ENCODE peak calls at places on chromosomes 16 and 17, in seven cellular contexts. H, K, X, N, A, E and T are unnamed samples.

GRCh38 chr16:57098188-57098841 is 5.9 kb downstream of the CPNE2 start:
- DNase-seq in E (no peak), K (no peak), A (no peak), X (no peak), H (no peak), N (no peak), T (no peak)

GRCh38 chr17:2563543-2563942 is 29.9 kb upstream of the PAFAH1B1 start:
- DNase-seq in A (no peak), X (no peak), H (no peak), K (no peak), N (no peak), E (no peak), T (no peak)

GRCh38 chr16:10767127-10767526 is 23.5 kb downstream of the NUBP1 start:
- DNase-seq in K (no peak), X (no peak), N (no peak), A (no peak), H (no peak), E (no peak), T (no peak)

GRCh38 chr17:57808882-57809281 is 41.0 kb downstream of the MRPS23 start:
- DNase-seq in X (no peak), H (no peak), N (no peak), K (no peak), E (no peak), A (no peak), T (no peak)

GRCh38 chr17:77619851-77620250 is 338.7 kb upstream of the TNRC6C start:
- DNase-seq in A (no peak), K (no peak), E (peak), X (no peak), H (no peak), N (no peak), T (no peak)

GRCh38 chr17:46943511-46944393 is 20.8 kb downstream of the GOSR2 start:
- DNase-seq in E (peak), N (no peak), K (no peak), A (no peak), H (no peak), X (no peak), T (no peak)

GRCh38 chr17:54426287-54426886 is 474.3 kb upstream of the TOM1L1 start:
- DNase-seq in N (no peak), H (no peak), X (no peak), K (no peak), A (no peak), E (no peak), T (no peak)

GRCh38 chr17:12765544-12765943 is 23.8 kb upstream of the ARHGAP44 start:
- DNase-seq in A (peak), E (peak), N (peak), K (no peak), X (no peak), H (no peak), T (no peak)

GRCh38 chr16:48129926-48130325 is 25.9 kb downstream of the ABCC12 start:
- DNase-seq in K (no peak), H (no peak), N (no peak), X (no peak), E (no peak), A (no peak), T (no peak)

GRCh38 chr17:76562734-76563148 is 22.9 kb downstream of the PRCD start:
- DNase-seq in H (no peak), A (peak), X (no peak), E (peak), N (no peak), K (no peak), T (no peak)

GRCh38 chr16:4369006-4369766 is 2.5 kb upstream of the VASN start:
- DNase-seq in X (no peak), A (no peak), K (no peak), N (no peak), H (no peak), E (no peak), T (peak)

DNA sequence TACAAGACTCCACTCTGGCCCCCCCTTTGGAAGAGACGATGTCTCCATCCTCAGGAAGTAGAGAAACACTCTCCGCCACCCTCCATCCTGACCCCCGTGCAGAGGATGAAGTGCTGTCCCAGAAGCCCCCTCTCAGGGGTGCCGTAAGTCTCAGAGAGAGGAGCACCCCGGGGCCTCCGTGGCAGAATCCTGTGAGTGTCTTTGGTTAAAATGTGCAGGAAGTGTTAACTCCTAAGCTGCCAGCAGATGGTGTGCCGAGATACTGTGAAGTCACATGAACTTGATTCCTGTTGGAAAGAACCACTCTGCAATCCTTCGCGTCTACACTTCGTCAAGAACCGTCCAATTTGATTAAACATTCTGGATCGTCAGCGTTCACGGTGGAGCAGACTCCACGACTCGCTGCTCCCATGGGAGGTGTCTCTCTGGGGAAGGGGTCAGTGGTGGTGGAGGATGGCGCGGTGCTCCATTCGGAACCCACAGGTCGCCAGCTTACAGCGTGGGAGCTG is 5.6 kb downstream of the BANP start:
- DNase-seq in E (peak), N (no peak), K (no peak), X (no peak), H (no peak), A (no peak), T (no peak)
- H3K27ac ChIP-seq in E (peak), N (no peak), K (no peak), X (peak), H (peak), A (no peak), T (peak)

GRCh38 chr16:54926166-54926838 is 4.4 kb upstream of the IRX5 start:
- DNase-seq in X (no peak), A (no peak), H (no peak), K (no peak), E (peak), N (no peak), T (no peak)
- H3K27ac ChIP-seq in X (no peak), A (no peak), H (no peak), K (no peak), E (no peak), N (no peak), T (no peak)

GRCh38 chr17:74450231-74450630 is 16.2 kb upstream of the CD300A start:
- DNase-seq in X (no peak), A (no peak), H (no peak), K (no peak), E (no peak), N (no peak), T (no peak)
- H3K27ac ChIP-seq in X (no peak), A (no peak), H (no peak), K (no peak), E (no peak), N (no peak), T (peak)

DNA sequence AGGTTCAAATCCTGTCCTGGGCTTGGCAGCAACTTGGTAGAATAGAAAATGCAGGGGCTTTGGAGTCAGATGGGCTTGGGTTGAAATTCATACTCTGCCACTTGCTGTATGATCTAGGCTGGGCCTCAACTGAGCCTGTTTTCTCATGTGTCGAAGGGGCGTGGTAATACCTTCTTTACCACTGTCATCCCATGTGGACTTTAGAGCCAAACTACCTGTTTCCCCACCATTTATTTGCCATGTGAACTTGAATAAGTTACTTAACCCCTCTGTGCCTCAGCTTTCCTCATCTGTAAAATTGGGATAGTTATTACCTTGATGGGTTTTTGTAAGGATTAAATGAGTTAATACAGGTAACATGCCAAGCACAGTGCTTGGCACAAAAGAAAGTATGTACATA is 106.0 kb downstream of the COPRS start:
- DNase-seq in E (no peak), X (no peak), H (peak), N (no peak), K (no peak), A (no peak), T (no peak)
- H3K27ac ChIP-seq in E (no peak), X (no peak), H (no peak), N (no peak), K (no peak), A (no peak), T (no peak)

GRCh38 chr17:66537518-66537917 is 235.1 kb downstream of the PRKCA start:
- DNase-seq in N (no peak), H (no peak), K (no peak), A (no peak), E (no peak), X (no peak), T (no peak)

GRCh38 chr17:66541461-66542182 is 239.2 kb downstream of the PRKCA start:
- DNase-seq in N (no peak), H (peak), A (no peak), X (no peak), K (no peak), E (peak), T (no peak)

GRCh38 chr17:66535611-66536010 is 233.2 kb downstream of the PRKCA start:
- DNase-seq in H (no peak), K (no peak), A (no peak), X (no peak), N (no peak), E (no peak), T (no peak)

GRCh38 chr17:66540131-66540781 is 237.8 kb downstream of the PRKCA start:
- DNase-seq in H (no peak), X (no peak), K (no peak), A (peak), N (peak), E (peak), T (no peak)

DNA sequence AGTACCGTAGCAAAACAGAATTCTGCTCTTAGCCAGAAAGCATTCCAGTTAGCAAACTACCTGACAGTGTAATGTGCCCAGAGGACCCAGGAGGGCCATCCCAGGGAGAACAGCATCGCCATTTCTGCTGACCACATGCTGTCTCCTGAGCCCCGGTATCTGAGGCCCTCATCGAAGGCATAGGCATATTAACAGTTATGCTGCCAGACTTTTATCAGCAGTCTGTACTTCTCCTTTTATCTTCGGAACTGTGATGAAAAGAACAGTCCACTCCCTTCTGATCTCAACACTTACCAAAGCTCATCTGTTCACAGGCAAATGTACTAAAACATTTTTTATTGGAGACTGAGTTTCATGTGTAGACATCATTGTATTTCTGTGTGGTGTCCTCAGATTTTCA is 236.4 kb downstream of the PRKCA start:
- DNase-seq in E (no peak), A (no peak), X (no peak), H (no peak), N (no peak), K (no peak), T (no peak)
- H3K27ac ChIP-seq in E (no peak), A (no peak), X (no peak), H (no peak), N (no peak), K (no peak), T (no peak)

GRCh38 chr17:28663723-28664122 is 1.7 kb downstream of the SUPT6H start:
- DNase-seq in N (no peak), E (no peak), X (no peak), K (no peak), H (no peak), A (no peak), T (no peak)
- H3K27ac ChIP-seq in N (no peak), E (no peak), X (no peak), K (no peak), H (no peak), A (no peak), T (no peak)

GRCh38 chr17:41781404-41782110 is 5.0 kb downstream of the JUP start:
- DNase-seq in K (no peak), N (no peak), H (no peak), X (no peak), E (no peak), A (no peak), T (no peak)

GRCh38 chr17:41775394-41776226 is 10.9 kb downstream of the JUP start:
- DNase-seq in E (no peak), X (no peak), A (no peak), N (no peak), K (no peak), H (peak), T (no peak)

GRCh38 chr17:41779954-41780353 is 6.6 kb downstream of the JUP start:
- DNase-seq in X (no peak), K (no peak), H (no peak), N (no peak), A (no peak), E (no peak), T (no peak)

GRCh38 chr17:41777157-41777578 is 9.3 kb downstream of the JUP start:
- DNase-seq in H (no peak), X (no peak), E (peak), A (no peak), N (peak), K (no peak), T (no peak)

GRCh38 chr17:41777579-41778188 is 8.8 kb downstream of the JUP start:
- DNase-seq in E (peak), A (peak), K (peak), N (peak), H (peak), X (no peak), T (no peak)
- H3K27ac ChIP-seq in E (peak), A (peak), K (peak), N (peak), H (peak), X (no peak), T (peak)

GRCh38 chr16:29901607-29901945 is 1.3 kb downstream of the ASPHD1 start:
- DNase-seq in N (no peak), X (no peak), E (no peak), H (no peak), A (no peak), K (no peak), T (no peak)
- H3K27ac ChIP-seq in N (no peak), X (no peak), E (no peak), H (no peak), A (no peak), K (no peak), T (no peak)

GRCh38 chr17:17505610-17506171 is 9.5 kb upstream of the RASD1 start:
- DNase-seq in K (no peak), H (no peak), E (no peak), X (no peak), N (no peak), A (no peak), T (no peak)
- H3K27ac ChIP-seq in K (no peak), H (no peak), E (no peak), X (no peak), N (peak), A (no peak), T (no peak)

DNA sequence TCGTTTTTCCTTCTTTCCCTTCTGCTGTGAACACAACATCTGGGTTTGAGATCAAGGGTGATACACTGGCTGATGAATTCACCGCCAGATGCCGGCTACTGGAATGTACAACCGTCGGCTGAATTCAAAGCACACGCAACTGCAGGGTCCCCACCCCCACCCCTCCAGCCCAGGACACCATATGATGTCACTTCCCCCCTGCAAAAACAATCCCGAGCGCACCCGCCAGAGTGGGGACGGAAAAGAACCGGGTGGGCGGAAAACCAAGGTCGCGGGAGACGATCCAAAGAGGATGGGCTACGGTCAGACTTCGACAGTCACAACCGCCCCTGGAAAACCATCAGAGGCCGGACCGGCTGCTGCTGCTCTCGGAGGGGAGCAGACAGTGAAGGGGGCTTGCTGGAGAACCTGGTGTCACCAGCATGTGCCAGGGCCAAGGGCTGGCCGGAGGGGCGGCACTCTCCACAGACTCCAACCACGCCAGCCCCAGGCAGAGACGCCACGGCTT is 23.3 kb downstream of the CEP295NL start:
- DNase-seq in H (peak), K (peak), E (peak), N (peak), A (peak), X (no peak), T (peak)
- H3K27ac ChIP-seq in H (peak), K (no peak), E (peak), N (peak), A (peak), X (no peak), T (peak)